ENCODE peak calls at places on chromosomes 5 and 9, in ten cellular contexts. A, Q, B, G, D, O, C, L, E and X are unnamed samples.

GRCh38 chr9:93589688-93590087 is 13.3 kb downstream of the PHF2 start:
- DNase-seq in A (peak), Q (no peak), B (no peak), G (no peak), D (no peak), O (peak), C (no peak), L (peak), E (peak), X (peak)

GRCh38 chr5:8458038-8458383 is 589.1 kb downstream of the MTRR start:
- DNase-seq in A (no peak), Q (no peak), B (no peak), G (no peak), D (peak), O (peak), C (no peak), L (peak), E (peak), X (no peak)

GRCh38 chr9:117080996-117081395 is 333.9 kb downstream of the ASTN2 start:
- DNase-seq in A (no peak), Q (no peak), B (no peak), G (no peak), D (no peak), O (no peak), C (no peak), L (no peak), E (no peak), X (no peak)

GRCh38 chr9:128025756-128026155 is 41.4 kb downstream of the NAIF1 start:
- DNase-seq in A (no peak), Q (no peak), B (no peak), G (no peak), D (no peak), O (no peak), C (no peak), L (no peak), E (no peak), X (no peak)

GRCh38 chr9:115850548-115851304 is 302.9 kb upstream of the PAPPA start:
- DNase-seq in A (no peak), Q (no peak), B (no peak), G (no peak), D (peak), O (peak), C (no peak), L (peak), E (no peak), X (peak)

GRCh38 chr9:87029904-87030303 is 82.6 kb upstream of the GAS1 start:
- DNase-seq in A (no peak), Q (no peak), B (no peak), G (no peak), D (no peak), O (no peak), C (no peak), L (no peak), E (no peak), X (no peak)

GRCh38 chr5:155053482-155053881 is 39.9 kb downstream of the KIF4B start:
- DNase-seq in A (no peak), Q (no peak), B (no peak), G (no peak), D (no peak), O (no peak), C (no peak), L (no peak), E (peak), X (no peak)

GRCh38 chr9:87701931-87702421 is 23.9 kb upstream of the CTSL start:
- DNase-seq in A (no peak), Q (no peak), B (no peak), G (no peak), D (no peak), O (peak), C (no peak), L (no peak), E (peak), X (no peak)

GRCh38 chr5:107216587-107216986 is 454.1 kb downstream of the EFNA5 start:
- DNase-seq in A (no peak), Q (no peak), B (no peak), G (no peak), D (no peak), O (no peak), C (no peak), L (no peak), E (no peak), X (no peak)

GRCh38 chr9:98642661-98643312 is 65.9 kb downstream of the GABBR2 start:
- DNase-seq in A (no peak), Q (no peak), B (no peak), G (no peak), D (no peak), O (no peak), C (no peak), L (peak), E (no peak), X (no peak)

GRCh38 chr5:132437604-132438275 is 52.8 kb downstream of the IRF1 start:
- DNase-seq in A (peak), Q (peak), B (no peak), G (peak), D (no peak), O (peak), C (no peak), L (peak), E (peak), X (peak)

GRCh38 chr9:4615251-4615650 is 46.8 kb upstream of the PLPP6 start:
- DNase-seq in A (peak), Q (no peak), B (no peak), G (no peak), D (peak), O (peak), C (no peak), L (peak), E (no peak), X (peak)

GRCh38 chr9:134860510-134860909 is 20.1 kb upstream of the FCN2 start:
- DNase-seq in A (peak), Q (no peak), B (no peak), G (no peak), D (no peak), O (no peak), C (no peak), L (no peak), E (no peak), X (no peak)

DNA sequence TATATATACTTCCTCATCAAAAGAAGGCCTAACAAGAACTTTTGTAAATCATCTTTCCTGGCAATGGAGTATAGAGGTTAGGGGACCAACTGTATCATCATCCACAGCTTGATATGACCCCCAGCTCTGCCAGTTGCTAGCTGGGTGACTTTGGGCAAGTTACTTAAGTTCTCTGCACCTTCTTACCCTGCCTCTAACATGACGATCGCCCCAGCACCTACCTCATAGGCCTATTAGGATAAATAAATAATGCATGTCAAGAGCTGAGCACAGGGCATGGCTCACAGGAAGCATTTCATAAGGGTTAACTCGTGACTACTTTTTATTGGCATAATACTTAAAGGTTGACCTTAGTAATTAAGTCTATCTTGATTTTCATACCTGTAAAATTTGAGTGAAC is 29.4 kb upstream of the FGF1 start:
- DNase-seq in A (no peak), Q (no peak), B (no peak), G (no peak), D (no peak), O (no peak), C (no peak), L (no peak), E (no peak), X (no peak)
- H3K4me3 ChIP-seq in A (no peak), Q (no peak), B (no peak), G (no peak), D (no peak), O (no peak), C (no peak), L (no peak), E (no peak), X (no peak)

GRCh38 chr9:131707677-131708612 is 31.9 kb downstream of the RAPGEF1 start:
- DNase-seq in A (peak), Q (peak), B (no peak), G (no peak), D (peak), O (peak), C (no peak), L (peak), E (peak), X (no peak)
- H3K4me3 ChIP-seq in A (no peak), Q (peak), B (no peak), G (no peak), D (no peak), O (no peak), C (no peak), L (no peak), E (no peak), X (no peak)

GRCh38 chr9:126080641-126081040 is 246.0 kb upstream of the MVB12B start:
- DNase-seq in A (no peak), Q (no peak), B (no peak), G (no peak), D (no peak), O (no peak), C (no peak), L (no peak), E (no peak), X (no peak)

GRCh38 chr9:126089789-126090188 is 236.8 kb upstream of the MVB12B start:
- DNase-seq in A (no peak), Q (no peak), B (no peak), G (no peak), D (no peak), O (no peak), C (no peak), L (no peak), E (no peak), X (no peak)

GRCh38 chr9:126088336-126088735 is 238.3 kb upstream of the MVB12B start:
- DNase-seq in A (no peak), Q (no peak), B (no peak), G (no peak), D (no peak), O (no peak), C (no peak), L (no peak), E (no peak), X (no peak)

GRCh38 chr9:126081746-126082145 is 244.9 kb upstream of the MVB12B start:
- DNase-seq in A (no peak), Q (no peak), B (no peak), G (no peak), D (no peak), O (no peak), C (no peak), L (no peak), E (no peak), X (no peak)

GRCh38 chr9:126084696-126085095 is 241.9 kb upstream of the MVB12B start:
- DNase-seq in A (no peak), Q (no peak), B (no peak), G (no peak), D (no peak), O (no peak), C (no peak), L (no peak), E (no peak), X (no peak)
- H3K4me3 ChIP-seq in A (no peak), Q (no peak), B (no peak), G (no peak), D (no peak), O (no peak), C (no peak), L (no peak), E (no peak), X (no peak)

DNA sequence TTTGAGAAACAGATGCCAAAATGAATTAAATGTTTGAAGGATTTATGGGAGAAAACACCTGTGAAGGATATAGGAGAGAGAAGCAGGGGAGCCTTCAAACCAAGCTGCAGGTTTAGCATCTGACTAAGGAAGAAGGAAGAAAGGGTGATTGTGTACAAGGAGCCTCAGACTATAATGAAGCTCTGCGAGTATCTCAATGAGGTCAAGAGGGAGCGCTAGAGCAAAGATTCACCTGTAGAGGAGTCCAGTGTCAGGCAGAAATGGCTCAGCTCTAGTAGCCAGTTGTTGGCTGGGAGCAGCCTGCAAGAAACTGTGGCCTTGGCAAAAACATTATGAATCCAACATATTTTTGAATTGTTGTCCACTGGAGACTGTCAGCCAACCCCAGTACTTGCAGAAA is 20.0 kb upstream of the GHR start:
- DNase-seq in A (no peak), Q (no peak), B (no peak), G (no peak), D (no peak), O (no peak), C (no peak), L (no peak), E (no peak), X (no peak)
- H3K4me3 ChIP-seq in A (no peak), Q (no peak), B (no peak), G (no peak), D (no peak), O (no peak), C (no peak), L (no peak), E (no peak), X (no peak)